ENCODE peak calls at places on chromosomes 12 and 14, in eight cellular contexts. D is midbrain, L is A549, C is NCI-H2107, O is body of pancreas, T is SW 1271, S is nephron progenitor cell, K is iris pigment epithelial cell. F is an unnamed sample.

GRCh38 chr12:101051901-101052550 is 158.0 kb downstream of the SLC5A8 start:
- DNase-seq in L (peak; percentile 82), K (peak; percentile 67), D (no peak), O (peak; percentile 60), T (no peak), C (no peak), S (no peak), F (no peak)

GRCh38 chr14:56293506-56293905 is 175.3 kb downstream of the PELI2 start:
- DNase-seq in S (no peak), C (no peak), D (no peak), O (no peak), T (no peak), K (no peak), L (no peak), F (no peak)

GRCh38 chr14:89773151-89773550 is 181.4 kb downstream of the EFCAB11 start:
- DNase-seq in S (no peak), K (no peak), T (no peak), L (no peak), O (no peak), D (no peak), C (peak; percentile 35), F (no peak)

GRCh38 chr12:24109381-24110039 is 160.0 kb upstream of the SOX5 start:
- DNase-seq in C (no peak), O (no peak), S (no peak), T (no peak), K (peak; percentile 39), L (peak; percentile 1), D (no peak), F (no peak)

GRCh38 chr14:104777808-104778249 is 17.7 kb downstream of the AKT1 start:
- DNase-seq in O (no peak), C (no peak), L (no peak), S (no peak), K (no peak), D (no peak), T (no peak), F (no peak)

GRCh38 chr12:121579190-121579791 is 1.5 kb downstream of the KDM2B start:
- DNase-seq in O (peak; percentile 49), K (peak; percentile 22), C (no peak), D (peak; percentile 37), L (no peak), T (no peak), S (peak; percentile 42), F (no peak)

GRCh38 chr14:24974591-24975374 is 75.2 kb downstream of the STXBP6 start:
- DNase-seq in K (no peak), O (no peak), S (no peak), T (no peak), D (no peak), C (no peak), L (no peak), F (no peak)

GRCh38 chr12:53956251-53956887 is 1.7 kb downstream of the HOXC12 start:
- DNase-seq in S (no peak), T (no peak), L (no peak), O (no peak), C (no peak), K (no peak), D (no peak), F (no peak)

GRCh38 chr12:74337951-74338350 is 199.7 kb upstream of the ATXN7L3B start:
- DNase-seq in S (no peak), O (no peak), L (peak; percentile 68), D (no peak), C (no peak), K (peak; percentile 72), T (no peak), F (peak; percentile 54)

GRCh38 chr12:131197490-131197889 is 243.8 kb downstream of the ADGRD1 start:
- DNase-seq in T (no peak), O (no peak), D (no peak), L (no peak), C (no peak), S (no peak), K (no peak), F (no peak)

GRCh38 chr14:57963071-57963470 is 97.2 kb upstream of the SLC35F4 start:
- DNase-seq in O (no peak), K (no peak), S (no peak), C (no peak), T (no peak), D (no peak), L (no peak), F (no peak)

GRCh38 chr14:104549536-104550339 is 29.8 kb upstream of the C14orf180 start:
- DNase-seq in S (no peak), K (no peak), O (no peak), L (no peak), C (no peak), T (no peak), D (no peak), F (no peak)

GRCh38 chr12:6966351-6966750 is 4.1 kb downstream of the PHB2 start:
- DNase-seq in D (no peak), S (no peak), T (no peak), K (no peak), L (no peak), O (no peak), C (no peak), F (no peak)

GRCh38 chr12:75452675-75453330 is 27.8 kb upstream of the GLIPR1 start:
- DNase-seq in L (peak; percentile 27), D (no peak), K (peak; percentile 77), O (no peak), S (no peak), C (no peak), T (no peak), F (no peak)

GRCh38 chr12:28172434-28173030 is 17.7 kb upstream of the CCDC91 start:
- DNase-seq in L (peak; percentile 73), K (peak; percentile 66), C (no peak), S (peak; percentile 15), O (peak; percentile 27), D (no peak), T (no peak), F (peak; percentile 59)

GRCh38 chr14:36585100-36585499 is 2.7 kb upstream of the NKX2-8 start:
- DNase-seq in S (no peak), O (no peak), T (no peak), D (no peak), L (no peak), C (no peak), K (no peak), F (no peak)

GRCh38 chr12:69061574-69061973 is 128.6 kb upstream of the CPM start:
- DNase-seq in T (no peak), K (no peak), D (no peak), O (no peak), S (no peak), C (no peak), L (no peak), F (no peak)

GRCh38 chr14:93316716-93317115 is 16.1 kb downstream of the BTBD7 start:
- DNase-seq in O (no peak), C (no peak), S (no peak), L (no peak), D (no peak), K (no peak), T (no peak), F (no peak)

GRCh38 chr14:71166434-71166833 is 259.2 kb downstream of the PCNX1 start:
- DNase-seq in O (peak; percentile 28), D (peak; percentile 36), S (no peak), C (no peak), T (no peak), L (peak; percentile 55), K (peak; percentile 89), F (no peak)

GRCh38 chr14:77355811-77356210 is 21.1 kb downstream of the TMED8 start:
- DNase-seq in K (no peak), D (no peak), T (no peak), O (no peak), S (no peak), L (no peak), C (no peak), F (no peak)

GRCh38 chr12:80412343-80412953 is 31.6 kb upstream of the PTPRQ start:
- DNase-seq in L (peak; percentile 65), K (peak; percentile 64), T (no peak), C (peak; percentile 61), O (no peak), S (peak; percentile 12), D (peak; percentile 63), F (peak; percentile 8)

GRCh38 chr12:2345902-2346301 is 293.1 kb downstream of the CACNA1C start:
- DNase-seq in L (no peak), S (no peak), T (no peak), D (no peak), O (no peak), K (no peak), C (no peak), F (no peak)

GRCh38 chr14:23099212-23099861 is 4.0 kb downstream of the C14orf119 start:
- DNase-seq in O (peak; percentile 60), C (no peak), K (no peak), T (no peak), D (no peak), S (no peak), L (no peak), F (no peak)

F was measured in Panc1.